ENCODE peak calls at places on chromosomes 1 and 21, in six cellular contexts. Y, Q, C, X, I and S are unnamed samples.
A peak's percentile ranks its signal among the peaks of the same experiment; 100 is the strongest.

GRCh38 chr1:99652881-99653281 is 7.0 kb downstream of the PALMD start:
- DNase-seq in Y (no peak), Q (no peak), C (peak; percentile 80), X (peak; percentile 82), I (peak; percentile 88), S (no peak)

GRCh38 chr1:216641669-216642460 is 81.4 kb downstream of the ESRRG start:
- DNase-seq in Y (no peak), Q (no peak), C (no peak), X (no peak), I (no peak), S (no peak)

GRCh38 chr21:46639489-46640386 is 4.3 kb downstream of the PRMT2 start:
- DNase-seq in Y (peak; percentile 15), Q (no peak), C (peak; percentile 62), X (peak; percentile 10), I (no peak), S (no peak)

GRCh38 chr1:192862271-192862670 is 53.4 kb downstream of the RGS2 start:
- DNase-seq in Y (no peak), Q (no peak), C (no peak), X (no peak), I (no peak), S (no peak)

GRCh38 chr1:100530141-100530540 is 7.8 kb upstream of the GPR88 start:
- DNase-seq in Y (no peak), Q (no peak), C (no peak), X (no peak), I (no peak), S (no peak)

GRCh38 chr1:42753070-42753469 is 13.0 kb upstream of the CLDN19 start:
- DNase-seq in Y (no peak), Q (no peak), C (no peak), X (peak; percentile 69), I (no peak), S (no peak)

GRCh38 chr1:62317021-62317768 is 2.0 kb downstream of the KANK4 start:
- DNase-seq in Y (no peak), Q (no peak), C (no peak), X (no peak), I (no peak), S (no peak)

GRCh38 chr1:202952818-202953217 is 5.3 kb downstream of the ADIPOR1 start:
- DNase-seq in Y (no peak), Q (peak; percentile 17), C (peak; percentile 78), X (peak; percentile 58), I (no peak), S (no peak)

DNA sequence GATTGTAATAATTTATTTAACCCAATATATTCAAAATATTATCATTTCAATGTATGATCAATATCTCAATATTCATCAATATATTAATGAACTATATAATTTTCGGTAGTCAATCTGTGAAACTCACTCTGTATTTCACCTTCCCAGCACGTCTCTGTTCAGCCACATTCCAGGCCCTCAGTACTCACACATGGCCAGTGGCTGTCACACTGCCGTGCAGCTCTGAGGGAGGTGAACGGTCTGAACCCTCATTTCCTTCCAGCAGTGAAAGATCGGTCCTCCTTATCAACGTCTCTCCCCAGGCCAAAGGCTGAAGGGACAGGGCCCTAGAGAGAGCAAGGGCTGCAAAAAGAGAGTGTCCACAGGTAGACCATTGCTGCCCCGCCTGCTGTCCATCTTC is 39.5 kb upstream of the ZNF124 start:
- DNase-seq in Y (no peak), Q (no peak), C (no peak), X (no peak), I (peak; percentile 9), S (no peak)
- H3K4me2 ChIP-seq in Y (peak overlapping the region; percentile 92), Q (peak overlapping the region; percentile 95), C (no peak overlapping the region), X (no peak overlapping the region), I (no peak overlapping the region), S (peak overlapping the region; percentile 75)

GRCh38 chr1:7705908-7706216 is 65.2 kb upstream of the VAMP3 start:
- DNase-seq in Y (no peak), Q (no peak), C (no peak), X (no peak), I (no peak), S (no peak)
- TF ChIP-seq EZH2 in Y (no peak), Q (no peak), C (no peak), X (peak; percentile 60), I (peak; percentile 55), S (peak; percentile 61)

DNA sequence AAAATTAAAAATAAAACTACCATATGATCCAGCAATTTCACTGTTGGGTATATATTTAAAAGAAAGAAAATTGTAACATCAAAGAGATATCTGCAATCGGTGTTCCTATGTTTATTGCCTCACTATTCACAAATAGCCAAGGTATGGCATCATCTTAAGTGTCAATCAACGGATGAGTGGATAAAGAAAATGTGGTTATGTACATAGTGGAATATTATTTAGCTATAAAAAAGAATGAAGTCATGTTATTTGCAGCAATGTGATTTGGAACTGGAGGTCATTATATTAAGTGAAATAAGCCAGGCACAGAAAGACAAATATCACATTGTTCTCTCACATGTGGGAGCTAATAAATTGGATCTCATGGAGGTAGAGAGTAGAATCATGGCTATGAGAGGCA is 76.3 kb downstream of the RD3 start:
- DNase-seq in Y (no peak), Q (no peak), C (no peak), X (peak; percentile 2), I (no peak), S (no peak)
- H3K4me3 ChIP-seq in Y (peak overlapping the region; percentile 63), Q (no peak overlapping the region), C (no peak overlapping the region), X (no peak overlapping the region), I (no peak overlapping the region), S (no peak overlapping the region)

GRCh38 chr1:107549152-107549810 is 408.4 kb downstream of the NTNG1 start:
- DNase-seq in Y (no peak), Q (no peak), C (no peak), X (no peak), I (no peak), S (no peak)
- H3K4me2 ChIP-seq in Y (no peak overlapping the region), Q (no peak overlapping the region), C (no peak overlapping the region), X (no peak overlapping the region), I (no peak overlapping the region), S (no peak overlapping the region)

GRCh38 chr1:226550671-226551041 is 2.1 kb downstream of the STUM start:
- DNase-seq in Y (no peak), Q (no peak), C (no peak), X (no peak), I (no peak), S (no peak)

GRCh38 chr1:226549937-226550670 is 1.5 kb downstream of the STUM start:
- DNase-seq in Y (no peak), Q (no peak), C (peak; percentile 12), X (no peak), I (peak; percentile 45), S (peak; percentile 45)

GRCh38 chr1:226548281-226549093 is at the start of gene STUM:
- DNase-seq in Y (no peak), Q (no peak), C (peak; percentile 23), X (peak; percentile 39), I (peak; percentile 81), S (peak; percentile 73)

GRCh38 chr1:226547754-226548191 is 791 bp upstream of the STUM start:
- DNase-seq in Y (peak; percentile 76), Q (peak; percentile 82), C (peak; percentile 85), X (peak; percentile 84), I (peak; percentile 95), S (peak; percentile 93)

GRCh38 chr1:226549094-226549936 is 751 bp downstream of the STUM start:
- DNase-seq in Y (no peak), Q (no peak), C (no peak), X (no peak), I (peak; percentile 19), S (peak; percentile 12)
- TF ChIP-seq EZH2 in Y (peak; percentile 97), Q (no peak), C (peak; percentile 98), X (peak; percentile 98), I (peak; percentile 99), S (peak; percentile 86)

GRCh38 chr1:157359309-157360020 is 192.8 kb downstream of the FCRL5 start:
- DNase-seq in Y (no peak), Q (no peak), C (no peak), X (no peak), I (no peak), S (peak; percentile 39)
- H3K4me3 ChIP-seq in Y (no peak overlapping the region), Q (no peak overlapping the region), C (no peak overlapping the region), X (no peak overlapping the region), I (no peak overlapping the region), S (no peak overlapping the region)

GRCh38 chr1:45246760-45247159 is 40.4 kb upstream of the ZSWIM5 start:
- DNase-seq in Y (peak; percentile 73), Q (no peak), C (peak; percentile 97), X (peak; percentile 84), I (no peak), S (peak; percentile 43)
- H3K4me2 ChIP-seq in Y (peak overlapping the region; percentile 27), Q (peak overlapping the region; percentile 0), C (peak overlapping the region; percentile 17), X (no peak overlapping the region), I (no peak overlapping the region), S (no peak overlapping the region)

DNA sequence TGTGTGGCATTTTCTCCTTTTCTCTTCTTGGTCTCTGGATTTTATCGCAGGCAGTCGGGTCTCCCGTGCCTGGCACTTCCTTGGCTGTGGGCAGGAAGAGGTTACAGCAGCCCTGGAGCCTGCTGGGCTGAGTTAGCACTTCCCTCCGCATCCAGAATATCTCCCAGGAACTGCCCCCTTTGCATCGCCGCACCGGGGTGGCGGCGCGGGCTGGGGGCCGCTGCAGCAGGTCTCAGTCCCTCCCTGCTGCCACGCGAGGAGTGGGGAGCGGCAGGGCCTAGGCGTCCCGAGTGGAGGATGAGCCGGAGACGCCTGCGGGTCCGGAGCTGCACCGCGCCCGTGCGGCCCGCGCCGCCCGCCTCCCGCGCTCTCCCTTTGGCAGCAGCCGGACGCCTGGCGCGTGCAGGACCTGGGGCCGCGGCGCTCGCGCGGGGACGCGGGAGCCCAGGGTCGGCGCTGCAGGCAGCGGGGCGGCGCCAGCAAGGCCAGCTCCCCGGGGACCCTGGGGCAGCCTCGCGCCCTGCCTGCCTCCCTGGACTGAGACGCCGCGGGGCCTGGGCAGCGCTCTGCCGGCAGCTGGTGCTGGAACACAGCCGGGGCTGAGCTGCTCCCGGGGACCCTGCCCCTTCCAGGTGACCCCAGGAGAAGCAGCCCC is 192.8 kb downstream of the PRDM2 start:
- DNase-seq in Y (no peak), Q (no peak), C (no peak), X (no peak), I (peak; percentile 58), S (peak; percentile 61)
- TF ChIP-seq EZH2 in Y (no peak), Q (no peak), C (no peak), X (peak; percentile 51), I (peak; percentile 69), S (no peak)

DNA sequence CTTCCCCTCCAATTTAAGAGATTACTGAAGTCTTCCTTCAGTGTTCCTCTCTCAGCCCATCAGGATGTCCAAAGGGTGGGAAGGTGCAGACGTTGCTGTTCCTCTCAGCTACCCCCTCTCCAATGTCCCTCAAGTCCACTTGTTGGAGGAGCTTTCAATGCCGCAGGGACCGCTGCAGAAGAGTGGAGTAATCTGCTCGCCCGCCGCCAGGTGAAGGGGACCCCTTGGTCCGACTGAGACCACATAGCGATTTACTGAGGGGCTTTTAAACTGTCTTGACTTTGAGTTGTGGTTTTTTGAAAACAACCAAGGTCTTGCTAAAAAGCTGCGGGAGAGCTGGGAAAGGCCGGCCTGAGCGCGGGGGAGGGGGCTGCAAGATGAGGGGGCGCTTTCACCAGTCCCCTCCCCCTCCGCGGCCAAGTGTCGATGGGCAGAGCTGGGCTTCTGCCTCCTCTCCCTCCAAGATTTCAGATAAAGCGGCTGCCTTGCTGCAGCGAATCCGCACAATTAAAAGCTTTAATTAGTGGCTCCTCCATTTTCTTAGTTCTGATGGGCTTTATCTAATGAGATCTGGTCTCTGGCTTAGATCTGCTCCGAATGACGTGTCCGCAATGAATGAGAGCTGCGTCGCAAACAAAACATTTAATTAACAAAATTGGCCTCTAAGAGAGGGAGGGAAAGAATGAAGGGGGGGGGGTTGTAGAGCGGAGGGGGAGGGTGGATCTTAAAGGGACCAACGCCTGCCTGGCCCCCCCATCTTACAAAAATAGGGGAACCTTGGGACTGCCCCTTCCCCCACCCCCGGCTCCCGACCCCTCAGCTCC is 5.9 kb downstream of the LMO4 start:
- DNase-seq in Y (no peak), Q (no peak), C (peak; percentile 39), X (peak; percentile 39), I (peak; percentile 83), S (peak; percentile 39)
- H3K4me3 ChIP-seq in Y (peak overlapping the region; percentile 60), Q (peak overlapping the region; percentile 64), C (peak overlapping the region; percentile 61), X (peak overlapping the region; percentile 62), I (peak overlapping the region; percentile 78), S (peak overlapping the region; percentile 62)